ENCODE peak calls at places on chromosomes 2 and 18, in five cellular contexts. B is body of pancreas, L is cardiac muscle cell, C is adrenal gland, M is heart right ventricle. A is an unnamed sample. For H3K4me1 and H3K27me3, the result is how much of the 10 kb centered on the place peaks cover.

GRCh38 chr2:78682781-78683180 is 342.7 kb upstream of the REG3G start:
- DNase-seq in B (no peak), L (no peak), C (no peak), M (no peak), A (no peak)

GRCh38 chr2:108257757-108258331 is 18.1 kb downstream of the SULT1C3 start:
- DNase-seq in B (no peak), L (no peak), C (no peak), M (no peak), A (no peak)

GRCh38 chr2:208097801-208098200 is 26.5 kb downstream of the CRYGD start:
- DNase-seq in B (no peak), L (no peak), C (no peak), M (no peak), A (no peak)

GRCh38 chr18:68426731-68427315 is 288.1 kb downstream of the TMX3 start:
- DNase-seq in B (no peak), L (no peak), C (no peak), M (no peak), A (no peak)

GRCh38 chr2:160932960-160933359 is 227.3 kb upstream of the TANK start:
- DNase-seq in B (no peak), L (no peak), C (no peak), M (no peak), A (no peak)

GRCh38 chr2:203675086-203675485 is 31.4 kb upstream of the CD28 start:
- DNase-seq in B (no peak), L (no peak), C (no peak), M (no peak), A (no peak)

GRCh38 chr18:36856815-36857214 is 27.9 kb downstream of the KIAA1328 start:
- DNase-seq in B (no peak), L (peak), C (no peak), M (no peak), A (no peak)

GRCh38 chr2:30677861-30678385 is 129.3 kb downstream of the CAPN13 start:
- DNase-seq in B (no peak), L (no peak), C (no peak), M (no peak), A (no peak)

GRCh38 chr18:31646332-31646822 is 38.0 kb downstream of the B4GALT6 start:
- DNase-seq in B (no peak), L (no peak), C (no peak), M (no peak), A (no peak)

GRCh38 chr2:37627715-37628114 is 43.7 kb downstream of the CDC42EP3 start:
- DNase-seq in B (no peak), L (no peak), C (no peak), M (no peak), A (no peak)

GRCh38 chr2:187547353-187547979 is 6.8 kb downstream of the TFPI start:
- DNase-seq in B (peak), L (no peak), C (peak), M (peak), A (peak)

GRCh38 chr18:55012041-55012440 is 52.8 kb upstream of the CCDC68 start:
- DNase-seq in B (no peak), L (no peak), C (no peak), M (no peak), A (no peak)

DNA sequence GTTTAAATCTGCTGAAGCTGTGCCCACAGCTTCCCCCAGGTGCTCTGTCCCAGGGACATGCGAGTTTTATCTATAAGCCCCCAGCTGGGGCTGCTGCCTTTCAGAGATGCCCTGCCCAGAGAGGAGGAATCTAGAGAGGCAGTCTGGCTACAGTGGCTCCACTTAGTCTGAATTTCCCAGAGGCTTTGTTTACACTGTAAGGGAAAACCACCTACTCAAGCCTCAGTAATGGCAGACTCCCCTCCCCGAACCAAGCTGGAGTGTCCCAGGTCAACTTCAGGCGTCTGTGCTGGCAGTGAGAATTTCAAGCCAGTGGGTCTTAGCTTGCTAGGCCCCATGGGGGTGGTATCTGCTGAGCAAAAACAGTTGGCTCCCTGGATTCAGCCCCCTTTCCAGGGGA is 1508.9 kb downstream of the SUCLG1 start:
- DNase-seq in B (no peak), L (no peak), C (no peak), M (no peak), A (no peak)
- TF ChIP-seq CTCF in B (no peak), L (no peak), C (no peak), M (no peak), A (no peak)

DNA sequence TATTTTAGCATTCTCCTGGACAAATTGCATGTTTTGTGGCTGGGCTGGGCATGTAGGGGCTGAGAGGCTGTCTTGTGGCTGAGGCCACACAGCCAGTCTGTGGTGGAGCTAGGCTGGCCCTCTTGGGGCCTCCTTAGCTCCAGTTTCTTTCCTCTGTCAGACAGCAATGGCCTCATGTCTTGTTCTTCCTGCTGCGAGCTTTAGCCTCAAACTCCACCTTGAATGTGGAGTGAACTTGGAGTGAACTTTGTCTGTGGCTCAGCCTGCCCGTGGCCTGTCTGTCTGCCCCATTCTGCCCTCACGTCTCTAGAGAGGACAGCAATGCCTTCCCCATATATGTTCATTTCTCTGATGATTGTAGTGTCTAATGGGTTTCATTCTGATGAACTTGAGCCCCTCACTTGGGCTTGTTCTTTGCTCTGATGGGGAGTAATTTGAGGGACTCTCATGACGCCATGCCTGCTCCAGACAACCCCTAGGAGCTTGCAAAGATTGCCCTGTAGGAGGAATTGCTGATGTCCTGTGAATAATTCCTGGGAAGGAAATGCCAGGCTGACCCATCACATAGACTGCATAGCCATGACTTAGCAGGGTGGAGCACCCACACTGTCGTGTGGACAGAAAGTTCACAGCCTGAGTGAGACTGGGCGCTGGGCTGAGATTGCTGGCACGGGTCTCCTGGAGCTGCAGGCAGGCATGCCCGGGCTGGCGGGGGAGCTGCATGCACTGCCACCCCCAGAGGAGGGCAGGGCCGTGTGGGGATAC is 42.6 kb downstream of the ASAP2 start:
- DNase-seq in B (no peak), L (no peak), C (no peak), M (no peak), A (no peak)
- H3K4me1 ChIP-seq in B (under half), L (under half), C (under half), M (half or more), A (under half)

DNA sequence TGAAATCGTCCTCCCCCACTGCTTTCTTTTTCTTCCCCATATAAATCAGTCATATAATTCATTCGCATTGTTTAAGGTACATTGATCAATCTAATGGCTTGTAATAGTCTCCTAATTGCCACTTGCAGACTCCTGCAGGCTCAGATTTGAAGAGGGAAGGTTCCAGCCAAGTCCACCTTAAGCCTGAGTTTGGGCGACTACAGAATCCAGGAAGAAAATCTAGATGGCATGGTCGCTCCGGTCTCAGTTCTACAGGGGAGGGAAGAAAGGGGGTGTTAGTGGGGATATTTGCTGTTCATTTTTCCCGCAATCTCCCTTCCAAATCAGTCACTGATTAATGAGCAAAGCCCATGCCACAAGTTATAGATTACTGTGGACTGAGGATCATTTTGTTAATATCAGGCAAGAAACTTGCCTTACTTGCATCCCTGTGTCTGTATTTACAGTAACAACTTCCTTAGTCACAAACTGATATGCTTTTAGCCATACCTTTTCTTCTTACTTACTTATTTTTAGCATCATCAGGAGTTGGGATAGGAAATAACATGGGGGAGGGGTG is 5.5 kb upstream of the SP9 start:
- DNase-seq in B (no peak), L (no peak), C (no peak), M (no peak), A (no peak)
- H3K27me3 ChIP-seq in B (under half), L (half or more), C (half or more), M (half or more), A (under half)

GRCh38 chr2:54601339-54601738 is 122.1 kb upstream of the EML6 start:
- DNase-seq in B (no peak), L (no peak), C (no peak), M (no peak), A (no peak)
- TF ChIP-seq CTCF in B (no peak), L (no peak), C (no peak), M (no peak), A (no peak)

GRCh38 chr2:211138551-211138950 is 582.2 kb downstream of the CPS1 start:
- DNase-seq in B (no peak), L (no peak), C (no peak), M (no peak), A (no peak)
- H3K4me1 ChIP-seq in B (under half), L (under half), C (under half), M (under half), A (under half)

DNA sequence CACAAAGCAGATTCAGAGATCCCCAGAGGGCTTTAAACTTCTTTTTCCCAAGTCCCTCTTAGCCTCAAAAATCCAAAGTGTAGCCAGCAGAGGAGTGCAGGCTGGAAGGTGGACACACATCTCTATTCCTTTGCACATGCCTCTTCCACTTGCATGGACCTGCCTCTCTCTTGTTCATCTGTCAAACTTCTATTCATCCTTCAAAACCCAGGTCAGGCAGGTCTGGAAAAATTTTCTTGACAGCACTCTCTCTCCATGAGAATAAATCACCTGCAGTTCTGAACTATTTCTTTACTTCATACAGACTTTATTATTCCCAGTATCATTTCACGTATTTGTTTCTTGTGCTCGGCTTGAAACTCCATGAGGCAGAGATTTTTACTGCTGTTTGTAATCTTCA is 127.5 kb downstream of the SS18 start:
- DNase-seq in B (no peak), L (no peak), C (no peak), M (no peak), A (no peak)
- H3K27me3 ChIP-seq in B (under half), L (under half), C (under half), M (under half), A (under half)

GRCh38 chr2:185404578-185404977 is 334.0 kb upstream of the FSIP2 start:
- DNase-seq in B (no peak), L (no peak), C (no peak), M (no peak), A (no peak)
- TF ChIP-seq CTCF in B (peak), L (no peak), C (no peak), M (no peak), A (no peak)

GRCh38 chr18:48580782-48581181 is 42.0 kb downstream of the CTIF start:
- DNase-seq in B (no peak), L (no peak), C (no peak), M (no peak), A (no peak)
- H3K4me1 ChIP-seq in B (under half), L (under half), C (under half), M (half or more), A (under half)